ENCODE peak calls at places on chromosomes 2 and 18, in five cellular contexts. A is K562, J is sigmoid colon, H is breast epithelium, F is upper lobe of left lung. K is an unnamed sample.

GRCh38 chr2:96897491-96898134 is 27.7 kb upstream of the SEMA4C start:
- DNase-seq in A (no peak), J (no peak), H (no peak), F (no peak), K (no peak)

GRCh38 chr2:33177627-33178026 is 230.9 kb downstream of the LTBP1 start:
- DNase-seq in A (no peak), J (no peak), H (no peak), F (no peak), K (no peak)

GRCh38 chr2:241445426-241445825 is 63.0 kb downstream of the STK25 start:
- DNase-seq in A (no peak), J (no peak), H (no peak), F (no peak), K (no peak)

GRCh38 chr2:30336978-30337841 is 105.9 kb downstream of the LBH start:
- DNase-seq in A (no peak), J (no peak), H (no peak), F (peak; percentile 59), K (no peak)

GRCh38 chr18:40769786-40770185 is 1185.2 kb upstream of the PIK3C3 start:
- DNase-seq in A (no peak), J (no peak), H (no peak), F (no peak), K (no peak)

GRCh38 chr2:3238951-3239841 is 138.4 kb downstream of the EIPR1 start:
- DNase-seq in A (no peak), J (no peak), H (no peak), F (no peak), K (no peak)

GRCh38 chr18:5903386-5903785 is 8.1 kb upstream of the TMEM200C start:
- DNase-seq in A (no peak), J (no peak), H (no peak), F (no peak), K (no peak)

GRCh38 chr18:79387214-79387613 is 8.5 kb upstream of the NFATC1 start:
- DNase-seq in A (no peak), J (no peak), H (no peak), F (no peak), K (no peak)

DNA sequence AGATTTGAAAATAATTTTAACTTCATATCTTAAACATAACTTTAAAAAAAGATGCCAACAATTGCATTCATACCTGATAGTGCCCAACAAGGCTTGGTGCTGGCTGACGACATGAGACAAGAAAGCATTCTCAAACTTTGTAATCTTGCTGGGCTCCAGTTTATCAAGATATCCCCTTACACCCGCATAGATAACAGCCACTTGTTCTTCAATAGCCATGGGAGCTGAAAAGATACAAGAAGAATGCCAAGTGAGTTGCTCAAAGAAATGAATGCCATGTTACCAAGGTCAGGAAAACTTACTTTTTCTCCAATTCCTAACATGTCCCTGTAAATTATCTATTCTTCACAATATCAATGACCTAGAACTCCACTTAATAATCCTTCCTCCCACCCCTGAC is 12.4 kb upstream of the PSTPIP2 start:
- DNase-seq in A (no peak), J (no peak), H (no peak), F (no peak), K (no peak)
- TF ChIP-seq POLR2A in A (no peak), J (no peak), H (no peak), F (no peak), K (no peak)

GRCh38 chr2:240142859-240143258 is 2.4 kb upstream of the OTOS start:
- DNase-seq in A (no peak), J (peak; percentile 38), H (no peak), F (no peak), K (no peak)

GRCh38 chr2:240144649-240145261 is 4.3 kb upstream of the OTOS start:
- DNase-seq in A (no peak), J (no peak), H (no peak), F (no peak), K (no peak)

GRCh38 chr2:240142256-240142775 is 1.9 kb upstream of the OTOS start:
- DNase-seq in A (no peak), J (no peak), H (no peak), F (no peak), K (no peak)

GRCh38 chr2:240143801-240144648 is 3.6 kb upstream of the OTOS start:
- DNase-seq in A (peak; percentile 72), J (peak; percentile 82), H (peak; percentile 70), F (peak; percentile 91), K (no peak)

DNA sequence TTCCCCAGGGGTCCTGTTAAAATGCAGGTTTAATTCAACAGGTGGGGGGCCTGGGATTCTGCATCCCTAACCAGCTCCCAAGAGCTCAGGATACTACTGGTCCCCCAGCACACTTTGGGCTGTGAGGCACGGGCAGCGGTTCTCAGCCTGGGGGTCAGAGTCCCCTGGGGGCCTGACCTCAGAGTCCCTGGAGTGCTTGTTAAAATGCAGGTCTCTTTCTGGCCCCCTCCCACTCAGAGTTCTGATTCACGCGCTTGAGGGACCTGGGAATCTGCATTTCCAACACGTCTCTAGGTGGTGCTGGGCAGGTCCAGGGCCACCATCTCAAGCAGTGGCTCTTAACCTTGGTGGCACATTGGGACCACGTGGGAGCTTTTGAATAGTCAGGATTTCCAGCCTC is 2.8 kb upstream of the OTOS start:
- DNase-seq in A (no peak), J (peak; percentile 59), H (no peak), F (no peak), K (no peak)
- TF ChIP-seq POLR2AphosphoS5 in A (no peak), J (no peak), H (no peak), F (no peak), K (no peak)

GRCh38 chr2:27263287-27264252 is 723 bp upstream of the SLC30A3 start:
- DNase-seq in A (no peak), J (no peak), H (no peak), F (no peak), K (no peak)
- H3K4me3 ChIP-seq in A (peak overlapping the region; percentile 53), J (no peak overlapping the region), H (peak overlapping the region; percentile 59), F (peak overlapping the region; percentile 60), K (peak overlapping the region; percentile 45)

GRCh38 chr2:216144857-216145256 is 35.7 kb downstream of the XRCC5 start:
- DNase-seq in A (no peak), J (no peak), H (no peak), F (no peak), K (no peak)
- TF ChIP-seq POLR2A in A (no peak), J (no peak), H (no peak), F (no peak), K (no peak)

GRCh38 chr2:188786368-188786781 is 187.8 kb upstream of the COL3A1 start:
- DNase-seq in A (no peak), J (peak; percentile 68), H (no peak), F (no peak), K (no peak)
- TF ChIP-seq POLR2AphosphoS5 in A (no peak), J (no peak), H (no peak), F (no peak), K (no peak)

DNA sequence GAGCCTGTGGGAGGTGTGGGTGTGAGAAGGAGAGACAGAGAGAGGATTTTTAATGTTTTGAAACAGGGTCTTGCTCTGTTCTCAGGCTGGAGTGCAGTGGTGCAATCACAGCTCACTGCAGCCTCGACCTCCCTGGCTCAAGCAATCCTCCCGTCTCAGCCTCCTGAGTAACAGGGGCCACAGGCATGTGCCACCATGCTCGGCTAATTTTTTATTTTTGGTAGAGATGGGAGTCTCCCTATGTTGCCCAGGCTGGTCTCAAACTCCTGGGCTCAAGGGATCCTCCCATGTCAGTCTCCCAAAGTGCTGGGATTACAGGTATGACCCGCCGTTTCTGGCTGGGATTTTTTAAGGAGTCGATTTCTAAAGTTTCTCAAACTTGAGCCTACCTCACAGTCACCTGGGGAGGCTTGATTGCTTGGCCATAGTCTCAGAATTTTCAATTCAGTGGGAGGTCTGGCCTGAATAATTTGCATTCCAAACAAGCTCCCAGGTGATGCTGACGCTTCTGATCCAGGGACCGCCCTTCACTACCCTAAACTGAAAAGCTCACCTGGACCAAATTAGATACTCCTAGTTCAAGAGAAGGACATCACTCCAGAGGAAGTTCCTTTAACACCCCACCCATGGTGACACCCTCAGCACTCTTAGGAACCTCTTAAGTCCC is 70.8 kb upstream of the SLC1A4 start:
- DNase-seq in A (no peak), J (no peak), H (no peak), F (no peak), K (no peak)
- H3K4me3 ChIP-seq in A (no peak overlapping the region), J (no peak overlapping the region), H (peak overlapping the region; percentile 42), F (peak overlapping the region; percentile 46), K (peak overlapping the region; percentile 43)

GRCh38 chr2:28620801-28621171 is 124.9 kb downstream of the PLB1 start:
- DNase-seq in A (no peak), J (no peak), H (no peak), F (no peak), K (no peak)

GRCh38 chr2:28620371-28620793 is 124.5 kb downstream of the PLB1 start:
- DNase-seq in A (no peak), J (no peak), H (no peak), F (no peak), K (no peak)

GRCh38 chr2:28622101-28622499 is 126.2 kb downstream of the PLB1 start:
- DNase-seq in A (no peak), J (no peak), H (no peak), F (no peak), K (no peak)

GRCh38 chr2:28619213-28620196 is 123.6 kb downstream of the PLB1 start:
- DNase-seq in A (no peak), J (no peak), H (no peak), F (no peak), K (no peak)

DNA sequence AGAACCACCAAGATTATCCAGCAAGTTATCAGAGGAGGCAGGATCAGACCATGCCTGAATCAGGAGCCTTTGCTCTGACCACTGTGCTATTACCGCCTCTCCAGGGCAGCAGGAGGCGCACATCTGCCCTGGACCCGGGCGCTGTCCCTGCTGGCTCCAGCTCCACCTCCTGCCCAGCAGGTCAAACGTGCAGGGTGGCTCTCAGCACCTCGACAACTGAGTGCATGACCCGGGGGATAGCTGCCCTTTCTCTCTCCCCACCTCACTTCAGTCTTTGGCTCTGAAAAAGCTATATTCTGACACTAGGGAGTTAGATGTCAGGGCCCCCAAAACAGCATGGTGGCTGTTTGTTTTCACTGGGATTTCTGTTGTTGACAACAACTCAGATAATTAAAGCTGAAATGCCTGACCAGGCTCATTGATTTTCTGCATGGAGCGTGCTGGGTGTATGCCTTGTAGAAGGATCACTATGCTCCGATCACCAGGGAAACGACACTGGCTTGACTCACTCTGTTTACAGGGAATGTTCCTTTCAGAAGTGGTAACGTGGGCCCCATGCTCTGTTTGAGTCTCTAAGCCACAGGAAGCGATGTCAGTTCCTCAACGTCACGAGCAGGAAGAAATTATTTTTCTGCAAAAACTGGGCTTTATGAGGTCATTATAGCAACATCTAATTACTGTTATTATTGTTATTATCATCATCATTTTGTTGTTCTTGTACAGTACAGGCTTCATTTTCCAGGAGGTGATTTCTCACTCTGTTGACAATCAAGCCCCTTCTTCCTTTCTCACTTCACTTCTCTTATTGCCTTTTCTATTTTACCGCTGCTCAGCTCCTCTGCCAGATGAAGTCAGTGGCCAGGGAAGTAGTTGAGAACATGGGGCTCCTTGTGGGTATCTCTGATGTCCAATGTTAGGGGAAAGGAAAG is 125.6 kb downstream of the PLB1 start:
- DNase-seq in A (peak; percentile 67), J (peak; percentile 96), H (peak; percentile 69), F (peak; percentile 76), K (no peak)
- TF ChIP-seq POLR2A in A (no peak), J (no peak), H (no peak), F (peak; percentile 34), K (no peak)

GRCh38 chr2:10486601-10487079 is 38.5 kb upstream of the ODC1 start:
- DNase-seq in A (no peak), J (peak; percentile 37), H (no peak), F (no peak), K (no peak)
- TF ChIP-seq POLR2AphosphoS5 in A (no peak), J (no peak), H (no peak), F (no peak), K (no peak)

GRCh38 chr2:206276169-206276927 is 1.9 kb downstream of the ZDBF2 start:
- DNase-seq in A (no peak), J (no peak), H (no peak), F (no peak), K (no peak)
- H3K4me3 ChIP-seq in A (no peak overlapping the region), J (no peak overlapping the region), H (peak overlapping the region; percentile 69), F (no peak overlapping the region), K (peak overlapping the region; percentile 80)